ENCODE peak calls at places on chromosome 17, in seven cellular contexts. N is uterus; L is lung; U is naive thymus-derived CD4-positive, alpha-beta T cell; S is OCI-LY7; T is endothelial cell of umbilical vein; V is BE2C. F is an unnamed sample.

GRCh38 chr17:14201087-14201486 is 35.6 kb downstream of the CDRT15 start:
- DNase-seq in U (peak; percentile 62), N (no peak), S (no peak), V (no peak), T (peak; percentile 9), L (no peak), F (no peak)

GRCh38 chr17:39139561-39139960 is 11.9 kb downstream of the PLXDC1 start:
- DNase-seq in S (no peak), L (no peak), V (no peak), U (no peak), T (no peak), N (no peak), F (peak; percentile 59)

GRCh38 chr17:73613271-73613941 is 30.8 kb downstream of the SDK2 start:
- DNase-seq in U (no peak), N (no peak), V (no peak), S (no peak), T (no peak), L (no peak), F (peak; percentile 23)

GRCh38 chr17:72683506-72684404 is 408.7 kb downstream of the SLC39A11 start:
- DNase-seq in T (no peak), S (no peak), V (peak; percentile 70), L (peak; percentile 51), U (no peak), N (no peak), F (peak; percentile 96)

GRCh38 chr17:67469208-67469980 is 92.3 kb downstream of the PITPNC1 start:
- DNase-seq in N (no peak), U (no peak), V (peak; percentile 49), T (no peak), S (no peak), L (no peak), F (no peak)

GRCh38 chr17:32033223-32033622 is 26.0 kb downstream of the LRRC37B start:
- DNase-seq in U (no peak), L (no peak), S (no peak), V (no peak), N (no peak), T (no peak), F (no peak)

GRCh38 chr17:33126086-33126485 is 134.4 kb downstream of the SPACA3 start:
- DNase-seq in T (no peak), L (no peak), N (no peak), V (no peak), S (no peak), U (no peak), F (no peak)

GRCh38 chr17:65370669-65371126 is 190.8 kb downstream of the AXIN2 start:
- DNase-seq in L (peak; percentile 27), U (no peak), V (no peak), N (no peak), S (no peak), T (peak; percentile 44), F (no peak)

GRCh38 chr17:45436625-45437460 is 4.2 kb upstream of the ARHGAP27 start:
- DNase-seq in L (no peak), S (no peak), T (no peak), V (no peak), N (no peak), U (no peak), F (peak; percentile 63)

GRCh38 chr17:39782481-39782880 is 44.7 kb downstream of the GRB7 start:
- DNase-seq in S (no peak), L (peak; percentile 43), N (no peak), V (no peak), T (peak; percentile 3), U (no peak), F (no peak)

GRCh38 chr17:11006530-11006929 is 168.6 kb upstream of the PIRT start:
- DNase-seq in U (no peak), N (no peak), L (no peak), S (no peak), V (no peak), T (no peak), F (no peak)

GRCh38 chr17:72614871-72615626 is 477.4 kb downstream of the SLC39A11 start:
- DNase-seq in S (no peak), N (no peak), L (no peak), T (no peak), U (no peak), V (no peak), F (peak; percentile 72)

GRCh38 chr17:17792551-17793377 is 44.0 kb downstream of the SREBF1 start:
- DNase-seq in N (peak; percentile 67), L (no peak), T (peak; percentile 62), S (no peak), U (peak; percentile 77), V (no peak), F (peak; percentile 98)

GRCh38 chr17:60679287-60679686 is 1.6 kb downstream of the BCAS3 start:
- DNase-seq in V (no peak), T (no peak), L (no peak), U (no peak), N (no peak), S (no peak), F (peak; percentile 2)

GRCh38 chr17:49878931-49879330 is 31.1 kb upstream of the TAC4 start:
- DNase-seq in V (no peak), S (no peak), N (no peak), L (no peak), U (no peak), T (no peak), F (no peak)

GRCh38 chr17:35895602-35896001 is 15.4 kb upstream of the CCL5 start:
- DNase-seq in U (no peak), S (no peak), N (no peak), T (no peak), L (no peak), V (no peak), F (peak; percentile 86)

GRCh38 chr17:350706-351435 is 1.7 kb downstream of the RPH3AL start:
- DNase-seq in L (peak; percentile 87), T (peak; percentile 95), V (no peak), S (no peak), N (peak; percentile 75), U (no peak), F (peak; percentile 93)

GRCh38 chr17:40092581-40092980 is 7.8 kb downstream of the NR1D1 start:
- DNase-seq in N (peak; percentile 51), T (no peak), S (no peak), U (no peak), L (no peak), V (no peak), F (peak; percentile 88)

GRCh38 chr17:13510062-13510461 is 91.7 kb downstream of the HS3ST3A1 start:
- DNase-seq in L (no peak), U (no peak), S (no peak), T (no peak), N (no peak), V (peak; percentile 26), F (no peak)

GRCh38 chr17:77035526-77035925 is 105.2 kb upstream of the SEC14L1 start:
- DNase-seq in V (no peak), L (no peak), U (no peak), T (no peak), S (no peak), N (no peak), F (peak; percentile 42)

GRCh38 chr17:59368218-59368857 is 36.9 kb downstream of the YPEL2 start:
- DNase-seq in U (no peak), S (no peak), V (no peak), L (no peak), N (no peak), T (no peak), F (peak; percentile 5)

GRCh38 chr17:77371117-77371887 is 230.5 kb downstream of the SEC14L1 start:
- DNase-seq in S (no peak), L (no peak), U (no peak), V (peak; percentile 9), T (no peak), N (no peak), F (peak; percentile 95)

GRCh38 chr17:17165666-17166308 is 40.3 kb downstream of the PLD6 start:
- DNase-seq in L (no peak), T (no peak), U (no peak), S (no peak), N (no peak), V (no peak), F (peak; percentile 42)

GRCh38 chr17:8659758-8660410 is 29.4 kb upstream of the MYH10 start:
- DNase-seq in L (no peak), V (no peak), S (no peak), U (no peak), N (no peak), T (no peak), F (no peak)

GRCh38 chr17:82330322-82331239 is 3.0 kb downstream of the SECTM1 start:
- DNase-seq in T (peak; percentile 23), U (no peak), V (peak; percentile 97), N (no peak), L (no peak), S (peak; percentile 63), F (peak; percentile 97)

GRCh38 chr17:73311428-73311780 is 397 bp downstream of the CDC42EP4 start:
- DNase-seq in S (no peak), T (no peak), N (no peak), L (no peak), V (no peak), U (peak; percentile 17), F (peak; percentile 78)

GRCh38 chr17:44105483-44105882 is 18.0 kb downstream of the HDAC5 start:
- DNase-seq in T (no peak), N (no peak), V (peak; percentile 66), U (no peak), L (no peak), S (no peak), F (no peak)
- H3K9me3 ChIP-seq in T (no peaks in the 10 kb centered on the region), N (no peaks in the 10 kb centered on the region), V (no peaks in the 10 kb centered on the region), U (no peaks in the 10 kb centered on the region), L (no peaks in the 10 kb centered on the region), S (no peaks in the 10 kb centered on the region), F (no peaks in the 10 kb centered on the region)

GRCh38 chr17:79904865-79905264 is 65.6 kb upstream of the CBX4 start:
- DNase-seq in T (no peak), V (no peak), N (no peak), L (no peak), U (no peak), S (no peak), F (peak; percentile 21)
- H3K4me3 ChIP-seq in T (no peak overlapping the region), V (no peak overlapping the region), N (no peak overlapping the region), L (no peak overlapping the region), U (no peak overlapping the region), S (no peak overlapping the region), F (no peak overlapping the region)

DNA sequence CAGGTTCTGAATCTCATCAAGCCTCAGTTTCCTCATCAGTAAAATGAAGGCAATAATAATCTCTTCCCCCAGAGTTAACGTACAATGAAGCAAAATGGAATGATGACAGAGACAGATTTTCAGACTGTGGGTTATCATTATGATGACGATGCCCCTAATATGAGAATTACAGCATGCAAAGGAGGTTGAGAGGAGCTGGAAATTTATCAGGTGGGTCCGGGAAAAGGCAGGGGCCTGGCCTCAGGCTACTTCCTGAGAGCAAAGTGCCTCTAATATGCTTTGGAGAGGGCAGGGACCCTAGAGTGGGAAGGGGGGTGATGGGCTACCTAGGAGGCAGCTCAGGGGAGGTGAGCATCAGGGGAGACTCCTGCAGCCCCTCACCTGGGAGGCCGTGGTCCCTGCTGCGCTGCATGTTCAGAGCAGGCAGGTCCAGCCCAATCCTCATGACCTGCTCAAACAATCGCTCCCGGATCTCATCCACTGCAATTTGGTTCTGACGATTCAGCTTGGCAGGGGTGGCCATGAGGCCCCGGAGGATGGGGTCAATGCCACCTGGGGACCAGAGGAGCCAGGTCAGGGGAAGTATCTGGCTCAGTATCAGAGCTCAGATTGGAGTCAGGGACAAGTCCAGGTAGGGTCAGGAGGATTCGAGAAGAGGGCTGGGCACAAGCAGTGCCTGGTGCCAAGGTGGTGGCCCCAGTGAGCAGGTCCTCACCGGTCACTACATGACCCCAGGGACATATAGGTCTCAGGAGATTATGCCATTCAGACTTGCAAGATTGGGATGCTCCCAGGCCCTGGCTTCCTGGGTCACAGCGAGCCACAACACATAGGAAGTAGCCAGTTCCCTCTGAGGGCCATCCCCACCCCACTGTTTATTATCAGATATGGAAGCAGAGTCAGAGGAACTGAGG is 8.1 kb downstream of the MPO start:
- DNase-seq in U (no peak), L (no peak), T (no peak), V (no peak), S (no peak), N (no peak), F (peak; percentile 81)
- H3K9me3 ChIP-seq in U (no peaks in the 10 kb centered on the region), L (no peaks in the 10 kb centered on the region), T (no peaks in the 10 kb centered on the region), V (no peaks in the 10 kb centered on the region), S (no peaks in the 10 kb centered on the region), N (no peaks in the 10 kb centered on the region), F (no peaks in the 10 kb centered on the region)

GRCh38 chr17:41818024-41818423 is 5.2 kb downstream of the FKBP10 start:
- DNase-seq in N (no peak), T (no peak), L (no peak), U (no peak), V (no peak), S (no peak), F (peak; percentile 56)
- H3K4me3 ChIP-seq in N (no peak overlapping the region), T (no peak overlapping the region), L (no peak overlapping the region), U (no peak overlapping the region), V (no peak overlapping the region), S (no peak overlapping the region), F (no peak overlapping the region)

F was measured in osteoblast.